ENCODE peak calls at places on chromosomes 3 and 15, in four cellular contexts. One of them, this sample, is unnamed.

GRCh38 chr15:99474041-99474906 is 91.5 kb upstream of the MEF2A start:
- DNase-seq in mesendoderm: no peak
- DNase-seq in IMR-90: no peak
- DNase-seq in H1: no peak
- DNase-seq in this sample: no peak

GRCh38 chr15:63896336-63897115 is 62.8 kb upstream of the HERC1 start:
- DNase-seq in mesendoderm: peak
- DNase-seq in IMR-90: peak
- DNase-seq in H1: no peak
- DNase-seq in this sample: no peak

GRCh38 chr3:138686771-138687221 is 78.2 kb downstream of the FAIM start:
- DNase-seq in mesendoderm: no peak
- DNase-seq in IMR-90: peak
- DNase-seq in H1: no peak
- DNase-seq in this sample: no peak

GRCh38 chr3:81726735-81727134 is 34.7 kb downstream of the GBE1 start:
- DNase-seq in mesendoderm: no peak
- DNase-seq in IMR-90: peak
- DNase-seq in H1: no peak
- DNase-seq in this sample: no peak

GRCh38 chr3:128800241-128801187 is 74.5 kb downstream of the RAB7A start:
- DNase-seq in mesendoderm: no peak
- DNase-seq in IMR-90: no peak
- DNase-seq in H1: no peak
- DNase-seq in this sample: no peak

GRCh38 chr3:52277071-52277964 is 1.1 kb downstream of the WDR82 start:
- DNase-seq in mesendoderm: peak
- DNase-seq in IMR-90: peak
- DNase-seq in H1: peak
- DNase-seq in this sample: peak

GRCh38 chr15:66573719-66574641 is 8.2 kb upstream of the LCTL start:
- DNase-seq in mesendoderm: no peak
- DNase-seq in IMR-90: peak
- DNase-seq in H1: no peak
- DNase-seq in this sample: no peak

GRCh38 chr15:25775317-25775912 is 87.7 kb downstream of the ATP10A start:
- DNase-seq in mesendoderm: peak
- DNase-seq in IMR-90: peak
- DNase-seq in H1: peak
- DNase-seq in this sample: no peak

GRCh38 chr15:98946301-98947255 is 61.0 kb downstream of the PGPEP1L start:
- DNase-seq in mesendoderm: no peak
- DNase-seq in IMR-90: peak
- DNase-seq in H1: no peak
- DNase-seq in this sample: no peak

GRCh38 chr3:24185738-24186384 is 240.8 kb downstream of the NR1D2 start:
- DNase-seq in mesendoderm: peak
- DNase-seq in IMR-90: peak
- DNase-seq in H1: peak
- DNase-seq in this sample: peak

GRCh38 chr15:40441736-40442531 is 1.2 kb downstream of the BAHD1 start:
- DNase-seq in mesendoderm: no peak
- DNase-seq in IMR-90: no peak
- DNase-seq in H1: no peak
- DNase-seq in this sample: no peak

GRCh38 chr3:108404409-108404808 is 106.0 kb downstream of the MYH15 start:
- DNase-seq in mesendoderm: peak
- DNase-seq in IMR-90: peak
- DNase-seq in H1: no peak
- DNase-seq in this sample: no peak

GRCh38 chr15:74775894-74776293 is 6.0 kb upstream of the CSK start:
- DNase-seq in mesendoderm: no peak
- DNase-seq in IMR-90: no peak
- DNase-seq in H1: no peak
- DNase-seq in this sample: no peak

GRCh38 chr3:152508705-152509104 is 240.0 kb downstream of the MBNL1 start:
- DNase-seq in mesendoderm: peak
- DNase-seq in IMR-90: no peak
- DNase-seq in H1: no peak
- DNase-seq in this sample: no peak

GRCh38 chr3:40232626-40233025 is 76.9 kb upstream of the EIF1B start:
- DNase-seq in mesendoderm: no peak
- DNase-seq in IMR-90: no peak
- DNase-seq in H1: no peak
- DNase-seq in this sample: no peak

GRCh38 chr15:87619161-87619960 is 637.2 kb downstream of the NTRK3 start:
- DNase-seq in mesendoderm: peak
- DNase-seq in IMR-90: peak
- DNase-seq in H1: no peak
- DNase-seq in this sample: no peak

GRCh38 chr15:31366169-31366734 is 39.6 kb downstream of the KLF13 start:
- DNase-seq in mesendoderm: peak
- DNase-seq in IMR-90: no peak
- DNase-seq in H1: no peak
- DNase-seq in this sample: peak

GRCh38 chr3:196341142-196341541 is 3.0 kb upstream of the TM4SF19 start:
- DNase-seq in mesendoderm: no peak
- DNase-seq in IMR-90: peak
- DNase-seq in H1: no peak
- DNase-seq in this sample: no peak
- H3K9ac ChIP-seq in mesendoderm: no peak
- H3K9ac ChIP-seq in IMR-90: no peak
- H3K9ac ChIP-seq in H1: no peak
- H3K9ac ChIP-seq in this sample: no peak

GRCh38 chr3:3129579-3129978 is 2.8 kb downstream of the TRNT1 start:
- DNase-seq in mesendoderm: no peak
- DNase-seq in IMR-90: no peak
- DNase-seq in H1: no peak
- DNase-seq in this sample: no peak

GRCh38 chr3:3125977-3126376 is 763 bp upstream of the TRNT1 start:
- DNase-seq in mesendoderm: no peak
- DNase-seq in IMR-90: no peak
- DNase-seq in H1: no peak
- DNase-seq in this sample: no peak

GRCh38 chr3:3127432-3128010 is 781 bp downstream of the TRNT1 start:
- DNase-seq in mesendoderm: peak
- DNase-seq in IMR-90: peak
- DNase-seq in H1: no peak
- DNase-seq in this sample: no peak

DNA sequence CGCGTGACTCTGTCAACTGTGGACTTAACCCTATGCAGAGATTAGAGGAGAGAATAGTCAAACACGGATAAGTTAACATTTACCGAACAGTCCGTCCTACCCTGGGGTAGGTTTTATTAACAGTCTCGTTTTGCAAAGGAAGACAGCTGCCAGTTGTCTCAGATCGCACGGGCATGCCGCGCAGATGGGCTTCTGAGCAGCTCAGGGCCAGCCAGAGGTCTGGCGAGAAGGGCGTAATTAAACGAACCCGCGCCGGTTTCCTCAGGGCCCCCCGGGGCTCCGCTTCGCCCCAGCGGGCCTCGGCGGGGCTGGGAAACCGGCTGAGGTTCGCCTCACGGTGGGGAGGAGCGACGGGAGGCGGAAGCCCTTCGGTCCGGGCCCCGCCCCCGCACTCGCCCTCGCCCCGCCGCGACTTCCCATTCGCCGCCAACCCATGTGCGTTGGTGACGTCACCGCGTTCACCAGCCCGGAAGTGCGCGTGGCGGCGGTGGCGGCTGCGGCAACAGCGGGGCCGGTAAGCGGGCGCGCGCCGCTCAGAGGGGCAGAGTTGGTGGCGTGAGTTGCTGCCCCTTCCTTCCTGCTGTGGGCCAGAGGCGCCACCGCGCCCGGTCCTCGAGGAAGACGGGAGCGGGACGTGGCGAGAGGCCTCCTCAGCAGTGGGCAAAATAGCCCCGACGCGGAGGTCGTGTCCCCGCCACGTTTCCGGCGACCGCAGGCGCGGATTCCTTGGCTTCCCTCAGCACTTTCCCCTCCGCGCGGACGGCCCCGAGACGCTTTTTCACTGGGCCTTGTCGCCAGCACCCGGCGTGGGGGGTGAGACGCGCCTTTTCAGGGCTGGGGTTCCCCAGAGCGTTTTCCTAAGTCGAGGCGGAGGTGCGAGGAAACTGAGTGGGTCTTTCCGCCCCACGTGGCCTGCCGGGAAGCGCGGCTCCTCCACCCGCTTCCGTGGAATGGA is at the start of gene TRNT1:
- DNase-seq in mesendoderm: peak
- DNase-seq in IMR-90: peak
- DNase-seq in H1: peak
- DNase-seq in this sample: peak
- H2BK5ac ChIP-seq in mesendoderm: peak
- H2BK5ac ChIP-seq in IMR-90: peak
- H2BK5ac ChIP-seq in H1: peak
- H2BK5ac ChIP-seq in this sample: no peak

GRCh38 chr15:76898102-76898501 is 7.0 kb downstream of the SCAPER start:
- DNase-seq in mesendoderm: no peak
- DNase-seq in IMR-90: peak
- DNase-seq in H1: no peak
- DNase-seq in this sample: no peak

DNA sequence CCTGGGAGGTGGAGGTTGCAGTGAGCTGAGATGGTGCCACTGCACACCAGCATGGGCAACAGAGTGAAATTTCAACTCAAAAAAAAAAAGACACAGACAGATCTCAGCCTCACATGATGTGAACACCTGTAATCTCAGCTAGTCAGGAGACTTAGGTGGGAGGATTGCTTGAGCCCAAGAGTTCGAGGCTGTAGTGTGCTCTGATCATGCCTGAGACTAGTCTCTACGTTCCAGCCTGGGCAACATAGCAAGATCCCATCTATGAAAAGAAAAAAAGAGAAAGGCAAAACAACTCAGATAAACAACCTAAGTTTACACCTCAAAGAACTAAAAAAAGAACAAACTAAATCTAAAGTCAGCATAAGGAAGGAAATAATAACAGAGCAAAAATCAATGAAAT is 11.0 kb downstream of the SCAPER start:
- DNase-seq in mesendoderm: no peak
- DNase-seq in IMR-90: no peak
- DNase-seq in H1: no peak
- DNase-seq in this sample: no peak
- H3K56ac ChIP-seq in mesendoderm: no peak
- H3K56ac ChIP-seq in IMR-90: no peak
- H3K56ac ChIP-seq in H1: no peak
- H3K56ac ChIP-seq in this sample: no peak

GRCh38 chr3:146308682-146309081 is 57.8 kb upstream of the PLSCR4 start:
- DNase-seq in mesendoderm: peak
- DNase-seq in IMR-90: peak
- DNase-seq in H1: no peak
- DNase-seq in this sample: no peak
- H3K9ac ChIP-seq in mesendoderm: no peak
- H3K9ac ChIP-seq in IMR-90: no peak
- H3K9ac ChIP-seq in H1: no peak
- H3K9ac ChIP-seq in this sample: no peak

GRCh38 chr3:140143670-140144069 is 208.7 kb downstream of the CLSTN2 start:
- DNase-seq in mesendoderm: peak
- DNase-seq in IMR-90: no peak
- DNase-seq in H1: no peak
- DNase-seq in this sample: no peak

GRCh38 chr3:140147965-140148490 is 213.0 kb downstream of the CLSTN2 start:
- DNase-seq in mesendoderm: no peak
- DNase-seq in IMR-90: no peak
- DNase-seq in H1: peak
- DNase-seq in this sample: no peak

GRCh38 chr3:140148824-140149390 is 213.9 kb downstream of the CLSTN2 start:
- DNase-seq in mesendoderm: no peak
- DNase-seq in IMR-90: no peak
- DNase-seq in H1: peak
- DNase-seq in this sample: no peak

GRCh38 chr3:140151321-140151720 is 216.3 kb downstream of the CLSTN2 start:
- DNase-seq in mesendoderm: no peak
- DNase-seq in IMR-90: no peak
- DNase-seq in H1: peak
- DNase-seq in this sample: no peak

GRCh38 chr3:140145501-140145900 is 210.5 kb downstream of the CLSTN2 start:
- DNase-seq in mesendoderm: peak
- DNase-seq in IMR-90: no peak
- DNase-seq in H1: no peak
- DNase-seq in this sample: no peak
- H2BK5ac ChIP-seq in mesendoderm: no peak
- H2BK5ac ChIP-seq in IMR-90: no peak
- H2BK5ac ChIP-seq in H1: no peak
- H2BK5ac ChIP-seq in this sample: no peak

GRCh38 chr3:185936814-185937688 is 763 bp downstream of the TRA2B start:
- DNase-seq in mesendoderm: peak
- DNase-seq in IMR-90: peak
- DNase-seq in H1: peak
- DNase-seq in this sample: peak
- H3K56ac ChIP-seq in mesendoderm: peak
- H3K56ac ChIP-seq in IMR-90: peak
- H3K56ac ChIP-seq in H1: peak
- H3K56ac ChIP-seq in this sample: peak

GRCh38 chr15:89666858-89667705 is 11.8 kb upstream of the KIF7 start:
- DNase-seq in mesendoderm: no peak
- DNase-seq in IMR-90: no peak
- DNase-seq in H1: no peak
- DNase-seq in this sample: no peak

GRCh38 chr15:89664951-89665350 is 9.7 kb upstream of the KIF7 start:
- DNase-seq in mesendoderm: no peak
- DNase-seq in IMR-90: no peak
- DNase-seq in H1: no peak
- DNase-seq in this sample: no peak

GRCh38 chr15:89664441-89664840 is 9.2 kb upstream of the KIF7 start:
- DNase-seq in mesendoderm: no peak
- DNase-seq in IMR-90: no peak
- DNase-seq in H1: no peak
- DNase-seq in this sample: no peak

GRCh38 chr15:89666147-89666857 is 11.0 kb upstream of the KIF7 start:
- DNase-seq in mesendoderm: no peak
- DNase-seq in IMR-90: no peak
- DNase-seq in H1: no peak
- DNase-seq in this sample: peak

GRCh38 chr15:89665449-89666146 is 10.3 kb upstream of the KIF7 start:
- DNase-seq in mesendoderm: peak
- DNase-seq in IMR-90: peak
- DNase-seq in H1: peak
- DNase-seq in this sample: peak
- H3K9ac ChIP-seq in mesendoderm: peak
- H3K9ac ChIP-seq in IMR-90: peak
- H3K9ac ChIP-seq in H1: no peak
- H3K9ac ChIP-seq in this sample: no peak

This sample was measured in H9.